ENCODE peak calls at places on chromosome 18, in ten cellular contexts. One of them, this sample, is unnamed.

GRCh38 chr18:76374330-76375281 is 120.4 kb downstream of the ZNF516 start:
- DNase-seq in fibroblast of the conjunctiva: no peak
- DNase-seq in activated T-cell treated with anti-CD3 and anti-CD28 coated beads, Interleukin-2, amount 50 U/mL, for 24 hours: peak
- DNase-seq in fibroblast of pulmonary artery: no peak
- DNase-seq in HTR-8/SVneo: no peak
- DNase-seq in HFFc6: no peak
- DNase-seq in cardiac septum: no peak
- DNase-seq in HT-29: no peak
- DNase-seq in NCI-H1930: no peak
- DNase-seq in ACHN: no peak
- DNase-seq in this sample: no peak

GRCh38 chr18:28961669-28962228 is 784.8 kb upstream of the CDH2 start:
- DNase-seq in fibroblast of the conjunctiva: peak
- DNase-seq in ACHN: peak
- DNase-seq in NCI-H1930: no peak
- DNase-seq in activated T-cell treated with anti-CD3 and anti-CD28 coated beads, Interleukin-2, amount 50 U/mL, for 24 hours: no peak
- DNase-seq in HTR-8/SVneo: peak
- DNase-seq in fibroblast of pulmonary artery: peak
- DNase-seq in HT-29: peak
- DNase-seq in HFFc6: peak
- DNase-seq in cardiac septum: no peak
- DNase-seq in this sample: no peak

GRCh38 chr18:70195852-70196434 is 9.5 kb downstream of the RTTN start:
- DNase-seq in HT-29: peak
- DNase-seq in HFFc6: peak
- DNase-seq in cardiac septum: no peak
- DNase-seq in ACHN: peak
- DNase-seq in activated T-cell treated with anti-CD3 and anti-CD28 coated beads, Interleukin-2, amount 50 U/mL, for 24 hours: no peak
- DNase-seq in fibroblast of the conjunctiva: peak
- DNase-seq in NCI-H1930: peak
- DNase-seq in HTR-8/SVneo: no peak
- DNase-seq in fibroblast of pulmonary artery: peak
- DNase-seq in this sample: peak

GRCh38 chr18:20971886-20972267 is 139.7 kb downstream of the ROCK1 start:
- DNase-seq in HT-29: peak
- DNase-seq in activated T-cell treated with anti-CD3 and anti-CD28 coated beads, Interleukin-2, amount 50 U/mL, for 24 hours: no peak
- DNase-seq in HFFc6: peak
- DNase-seq in ACHN: peak
- DNase-seq in fibroblast of pulmonary artery: peak
- DNase-seq in HTR-8/SVneo: peak
- DNase-seq in NCI-H1930: no peak
- DNase-seq in cardiac septum: no peak
- DNase-seq in fibroblast of the conjunctiva: peak
- DNase-seq in this sample: no peak

GRCh38 chr18:74146756-74147155 is 878 bp downstream of the FBXO15 start:
- DNase-seq in HFFc6: peak
- DNase-seq in ACHN: no peak
- DNase-seq in fibroblast of the conjunctiva: no peak
- DNase-seq in cardiac septum: no peak
- DNase-seq in HT-29: no peak
- DNase-seq in NCI-H1930: no peak
- DNase-seq in HTR-8/SVneo: no peak
- DNase-seq in fibroblast of pulmonary artery: no peak
- DNase-seq in activated T-cell treated with anti-CD3 and anti-CD28 coated beads, Interleukin-2, amount 50 U/mL, for 24 hours: no peak
- DNase-seq in this sample: no peak

GRCh38 chr18:51391731-51392130 is 194.2 kb upstream of the MEX3C start:
- DNase-seq in ACHN: no peak
- DNase-seq in activated T-cell treated with anti-CD3 and anti-CD28 coated beads, Interleukin-2, amount 50 U/mL, for 24 hours: no peak
- DNase-seq in NCI-H1930: no peak
- DNase-seq in fibroblast of the conjunctiva: no peak
- DNase-seq in cardiac septum: no peak
- DNase-seq in HTR-8/SVneo: no peak
- DNase-seq in HFFc6: no peak
- DNase-seq in HT-29: no peak
- DNase-seq in fibroblast of pulmonary artery: no peak
- DNase-seq in this sample: no peak

GRCh38 chr18:31825772-31826171 is 65.1 kb upstream of the SLC25A52 start:
- DNase-seq in HT-29: no peak
- DNase-seq in fibroblast of pulmonary artery: no peak
- DNase-seq in cardiac septum: no peak
- DNase-seq in HTR-8/SVneo: no peak
- DNase-seq in HFFc6: no peak
- DNase-seq in activated T-cell treated with anti-CD3 and anti-CD28 coated beads, Interleukin-2, amount 50 U/mL, for 24 hours: no peak
- DNase-seq in NCI-H1930: no peak
- DNase-seq in ACHN: no peak
- DNase-seq in fibroblast of the conjunctiva: no peak
- DNase-seq in this sample: no peak

GRCh38 chr18:8816805-8817204 is 111.4 kb downstream of the MTCL1 start:
- DNase-seq in fibroblast of the conjunctiva: peak
- DNase-seq in HFFc6: peak
- DNase-seq in fibroblast of pulmonary artery: peak
- DNase-seq in HT-29: no peak
- DNase-seq in activated T-cell treated with anti-CD3 and anti-CD28 coated beads, Interleukin-2, amount 50 U/mL, for 24 hours: no peak
- DNase-seq in NCI-H1930: no peak
- DNase-seq in cardiac septum: peak
- DNase-seq in ACHN: no peak
- DNase-seq in HTR-8/SVneo: no peak
- DNase-seq in this sample: peak

GRCh38 chr18:44716697-44717163 is 36.0 kb downstream of the SETBP1 start:
- DNase-seq in HT-29: no peak
- DNase-seq in fibroblast of the conjunctiva: no peak
- DNase-seq in HFFc6: no peak
- DNase-seq in fibroblast of pulmonary artery: no peak
- DNase-seq in activated T-cell treated with anti-CD3 and anti-CD28 coated beads, Interleukin-2, amount 50 U/mL, for 24 hours: no peak
- DNase-seq in cardiac septum: no peak
- DNase-seq in NCI-H1930: no peak
- DNase-seq in ACHN: no peak
- DNase-seq in HTR-8/SVneo: no peak
- DNase-seq in this sample: no peak

GRCh38 chr18:31679133-31679731 is 5.1 kb downstream of the B4GALT6 start:
- DNase-seq in fibroblast of the conjunctiva: peak
- DNase-seq in ACHN: peak
- DNase-seq in HFFc6: no peak
- DNase-seq in NCI-H1930: no peak
- DNase-seq in HT-29: peak
- DNase-seq in HTR-8/SVneo: no peak
- DNase-seq in activated T-cell treated with anti-CD3 and anti-CD28 coated beads, Interleukin-2, amount 50 U/mL, for 24 hours: no peak
- DNase-seq in cardiac septum: no peak
- DNase-seq in fibroblast of pulmonary artery: peak
- DNase-seq in this sample: no peak

GRCh38 chr18:54316071-54316820 is 41.4 kb downstream of the STARD6 start:
- DNase-seq in ACHN: no peak
- DNase-seq in HT-29: peak
- DNase-seq in HFFc6: no peak
- DNase-seq in NCI-H1930: no peak
- DNase-seq in fibroblast of the conjunctiva: no peak
- DNase-seq in activated T-cell treated with anti-CD3 and anti-CD28 coated beads, Interleukin-2, amount 50 U/mL, for 24 hours: no peak
- DNase-seq in cardiac septum: no peak
- DNase-seq in fibroblast of pulmonary artery: no peak
- DNase-seq in HTR-8/SVneo: no peak
- DNase-seq in this sample: no peak

GRCh38 chr18:68263481-68263880 is 451.4 kb downstream of the TMX3 start:
- DNase-seq in HTR-8/SVneo: no peak
- DNase-seq in ACHN: no peak
- DNase-seq in cardiac septum: no peak
- DNase-seq in fibroblast of the conjunctiva: no peak
- DNase-seq in activated T-cell treated with anti-CD3 and anti-CD28 coated beads, Interleukin-2, amount 50 U/mL, for 24 hours: no peak
- DNase-seq in NCI-H1930: no peak
- DNase-seq in HT-29: no peak
- DNase-seq in fibroblast of pulmonary artery: peak
- DNase-seq in HFFc6: peak
- DNase-seq in this sample: no peak

GRCh38 chr18:26453370-26454030 is 94.9 kb downstream of the KCTD1 start:
- DNase-seq in activated T-cell treated with anti-CD3 and anti-CD28 coated beads, Interleukin-2, amount 50 U/mL, for 24 hours: no peak
- DNase-seq in HTR-8/SVneo: no peak
- DNase-seq in fibroblast of pulmonary artery: no peak
- DNase-seq in cardiac septum: no peak
- DNase-seq in fibroblast of the conjunctiva: no peak
- DNase-seq in NCI-H1930: peak
- DNase-seq in HFFc6: no peak
- DNase-seq in HT-29: no peak
- DNase-seq in ACHN: peak
- DNase-seq in this sample: no peak

This sample was measured in SK-N-MC.